ENCODE peak calls at places on chromosomes 6 and 20, in eight cellular contexts. S is neural crest cell, D is A549, Z is left ventricle myocardium inferior, J is brain microvascular endothelial cell, L is endodermal cell, V is tibial artery, B is AG09319. P is an unnamed sample.

GRCh38 chr6:28657756-28658465 is 132.2 kb downstream of the GPX5 start:
- DNase-seq in S (peak; percentile 65), V (no peak), L (peak; percentile 82), B (no peak), Z (no peak), J (peak; percentile 53), D (peak; percentile 61), P (peak; percentile 74)

GRCh38 chr6:107819976-107820551 is 4.0 kb downstream of the SCML4 start:
- DNase-seq in L (peak; percentile 74), Z (no peak), B (no peak), S (no peak), J (no peak), V (no peak), D (no peak), P (no peak)

GRCh38 chr6:161169060-161169459 is 104.8 kb downstream of the AGPAT4 start:
- DNase-seq in Z (no peak), D (no peak), V (no peak), S (no peak), L (no peak), B (no peak), J (no peak), P (no peak)

GRCh38 chr20:62699296-62699695 is 9.3 kb upstream of the NTSR1 start:
- DNase-seq in L (no peak), Z (no peak), J (no peak), D (no peak), B (no peak), S (no peak), V (no peak), P (no peak)

GRCh38 chr6:25014806-25015560 is 79.2 kb upstream of the RIPOR2 start:
- DNase-seq in V (no peak), B (peak; percentile 60), Z (no peak), L (no peak), D (no peak), S (no peak), J (peak; percentile 77), P (no peak)

GRCh38 chr20:17066955-17067354 is 159.9 kb upstream of the PCSK2 start:
- DNase-seq in D (no peak), J (no peak), S (no peak), L (peak; percentile 72), V (no peak), Z (no peak), B (no peak), P (no peak)

GRCh38 chr6:162973141-162973872 is 245.5 kb downstream of the PACRG start:
- DNase-seq in B (no peak), Z (no peak), L (no peak), V (no peak), S (no peak), J (no peak), D (no peak), P (no peak)

GRCh38 chr6:33492093-33492492 is 37.7 kb downstream of the ZBTB9 start:
- DNase-seq in S (no peak), Z (no peak), B (no peak), D (no peak), L (peak; percentile 61), V (no peak), J (no peak), P (no peak)

DNA sequence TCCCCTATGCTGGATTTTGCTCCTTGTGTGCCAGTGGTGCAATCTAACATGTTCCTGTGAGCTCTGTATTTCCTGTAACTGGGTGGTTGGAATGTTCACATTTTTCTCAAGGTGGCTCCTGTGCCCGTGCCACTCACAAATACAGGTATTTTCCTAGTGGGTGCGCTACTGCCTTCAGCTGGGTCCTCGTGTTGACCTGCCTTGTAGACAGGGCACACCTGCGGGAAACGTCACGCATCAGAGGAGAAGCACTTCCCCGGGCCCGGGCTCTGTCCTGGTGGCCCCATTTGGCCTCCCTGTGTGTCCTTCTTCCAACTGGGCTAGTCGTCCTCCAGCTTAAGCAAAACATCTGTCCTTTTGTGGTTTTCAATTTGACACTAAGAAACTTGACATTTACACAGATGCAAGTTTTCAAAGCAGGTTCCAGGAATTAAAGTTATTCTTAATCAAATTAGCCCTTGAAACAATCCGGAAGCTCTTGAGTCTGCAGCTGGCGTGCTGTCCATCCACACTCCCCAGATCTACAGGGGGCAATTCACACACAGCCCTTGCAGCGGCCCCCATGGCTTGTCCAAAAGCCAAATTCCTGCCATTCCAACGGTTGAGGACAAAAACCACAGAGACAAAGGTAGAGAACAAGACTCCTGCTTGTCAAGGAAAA is 275.1 kb downstream of the CDC5L start:
- DNase-seq in J (peak; percentile 31), Z (no peak), B (no peak), D (no peak), V (peak; percentile 51), L (peak; percentile 91), S (no peak), P (no peak)
- TF ChIP-seq CTCF in J (no peak), Z (no peak), B (no peak), D (no peak), V (no peak), L (no peak), S (no peak), P (no peak)

GRCh38 chr6:99130897-99131873 is 183.4 kb upstream of the FBXL4 start:
- DNase-seq in Z (no peak), J (no peak), B (no peak), L (peak; percentile 53), D (no peak), S (no peak), V (no peak), P (no peak)
- TF ChIP-seq CTCF in Z (peak; percentile 14), J (peak; percentile 47), B (no peak), L (peak; percentile 57), D (no peak), S (no peak), V (no peak), P (no peak)

DNA sequence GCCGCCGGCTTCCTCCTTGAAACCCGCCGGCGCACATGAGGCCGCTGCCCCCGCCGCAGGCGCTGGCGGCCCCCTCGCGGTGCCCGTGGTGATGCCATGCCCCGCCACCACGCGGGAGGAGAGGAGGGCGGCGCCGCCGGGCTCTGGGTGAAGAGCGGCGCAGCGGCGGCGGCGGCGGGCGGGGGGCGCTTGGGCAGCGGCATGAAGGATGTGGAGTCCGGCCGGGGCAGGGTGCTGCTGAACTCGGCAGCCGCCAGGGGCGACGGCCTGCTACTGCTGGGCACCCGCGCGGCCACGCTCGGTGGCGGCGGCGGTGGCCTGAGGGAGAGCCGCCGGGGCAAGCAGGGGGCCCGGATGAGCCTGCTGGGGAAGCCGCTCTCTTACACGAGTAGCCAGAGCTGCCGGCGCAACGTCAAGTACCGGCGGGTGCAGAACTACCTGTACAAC is 253 bp downstream of the KCNQ5 start:
- DNase-seq in L (peak; percentile 87), D (peak; percentile 22), V (peak; percentile 70), J (no peak), B (no peak), Z (no peak), S (peak; percentile 46), P (no peak)
- TF ChIP-seq CTCF in L (peak; percentile 69), D (no peak), V (peak; percentile 34), J (peak; percentile 33), B (no peak), Z (peak; percentile 17), S (peak; percentile 50), P (no peak)

DNA sequence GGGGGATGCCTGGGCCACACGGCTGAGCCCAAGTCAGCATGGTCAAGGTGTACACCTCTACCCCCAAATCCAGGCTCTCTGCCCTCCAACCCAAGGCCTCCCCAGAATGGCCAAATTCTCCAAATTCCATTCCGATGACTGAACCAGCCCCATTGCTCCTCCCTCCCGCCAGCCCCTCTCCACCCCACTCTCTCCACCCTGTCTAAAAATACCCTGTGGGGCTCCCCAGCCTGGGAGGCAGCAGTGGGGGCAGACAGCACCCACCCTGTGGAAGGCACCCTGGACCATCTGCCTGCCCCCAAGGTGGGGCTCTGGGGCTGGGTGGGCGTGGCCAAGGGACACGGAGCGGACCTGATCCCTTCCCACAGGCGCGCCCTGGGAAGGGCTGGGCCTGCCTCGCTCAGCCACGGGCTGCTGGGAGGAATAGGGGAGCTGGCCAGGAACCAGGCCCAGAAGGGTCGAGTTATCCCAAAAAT is 11.4 kb downstream of the TEAD3 start:
- DNase-seq in V (no peak), J (no peak), D (no peak), Z (no peak), L (peak; percentile 90), B (no peak), S (no peak), P (peak; percentile 65)
- TF ChIP-seq CTCF in V (no peak), J (no peak), D (no peak), Z (no peak), L (no peak), B (no peak), S (no peak), P (no peak)

GRCh38 chr6:27631614-27631925 is 158.7 kb upstream of the ZNF184 start:
- DNase-seq in D (no peak), Z (no peak), J (no peak), B (no peak), V (no peak), S (no peak), L (no peak), P (no peak)

DNA sequence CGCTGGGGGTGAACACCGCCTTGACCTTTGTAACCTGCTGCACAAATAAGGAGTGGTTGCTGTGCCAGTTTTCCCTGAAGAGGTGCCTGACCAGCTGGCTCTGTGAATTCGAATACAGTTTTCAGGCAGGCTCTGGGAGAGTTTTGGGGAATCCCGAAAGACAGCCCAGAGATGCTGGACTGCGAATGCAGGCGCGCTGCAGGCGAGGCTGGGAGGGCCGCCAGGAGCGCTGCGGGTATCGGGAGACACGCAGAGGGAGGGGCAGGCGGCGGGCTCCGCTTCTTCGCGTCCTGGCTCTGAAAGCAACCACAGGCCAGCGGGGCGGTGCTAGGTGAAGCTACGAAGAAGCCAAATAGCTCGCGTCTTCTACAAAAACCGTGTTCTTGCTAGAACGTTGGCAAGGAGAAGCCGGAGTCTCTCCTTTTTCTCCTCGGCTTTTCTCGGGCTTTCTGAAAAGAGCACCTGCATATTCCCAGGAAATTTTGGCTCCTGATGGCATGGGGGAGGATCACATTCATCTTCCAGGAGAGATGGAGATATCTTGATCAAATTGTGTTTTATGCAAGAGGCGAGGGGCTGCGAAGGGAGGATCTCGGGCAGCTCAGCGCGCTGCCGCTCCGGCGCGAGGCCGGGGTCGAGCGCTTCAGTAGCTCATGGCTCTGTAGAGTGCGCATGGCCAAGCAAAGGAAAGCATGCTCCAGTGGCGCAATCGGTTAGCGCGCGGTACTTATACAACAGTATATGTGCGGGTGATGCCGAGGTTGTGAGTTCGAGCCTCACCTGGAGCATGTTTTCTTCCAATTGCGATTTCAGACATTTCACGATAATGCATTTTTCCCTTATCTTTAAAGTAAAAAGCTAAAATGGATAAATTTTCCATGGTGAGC is 158.1 kb upstream of the ZNF184 start:
- DNase-seq in Z (no peak), L (peak; percentile 94), B (no peak), J (peak; percentile 82), D (peak; percentile 45), S (peak; percentile 72), V (no peak), P (peak; percentile 84)
- TF ChIP-seq CTCF in Z (no peak), L (peak; percentile 60), B (no peak), J (peak; percentile 51), D (no peak), S (peak; percentile 40), V (no peak), P (no peak)

GRCh38 chr20:55632592-55632991 is 372.7 kb downstream of the CBLN4 start:
- DNase-seq in B (no peak), D (no peak), V (no peak), J (no peak), Z (no peak), L (peak; percentile 78), S (no peak), P (no peak)
- TF ChIP-seq CTCF in B (no peak), D (no peak), V (no peak), J (no peak), Z (no peak), L (peak; percentile 63), S (no peak), P (no peak)

P was measured in Calu3.